ENCODE peak calls at places on chromosomes 16 and 17, in eight cellular contexts. F is gastrocnemius medialis, P is A549, U is tibial nerve, Z is IMR-90, X is uterus, N is esophagus squamous epithelium, E is HCT116. V is an unnamed sample.
A peak's percentile ranks its signal among the peaks of the same experiment; 100 is the strongest.

GRCh38 chr16:11494433-11494832 is 92.3 kb downstream of the LITAF start:
- DNase-seq in E (no peak), F (peak; percentile 37), P (no peak), N (no peak), X (no peak), U (no peak), Z (no peak), V (no peak)

GRCh38 chr17:68593331-68593710 is 7.8 kb downstream of the FAM20A start:
- DNase-seq in U (no peak), N (no peak), F (no peak), Z (no peak), X (no peak), P (no peak), E (no peak), V (no peak)

GRCh38 chr17:39929657-39930407 is 2.3 kb downstream of the LRRC3C start:
- DNase-seq in P (peak; percentile 36), F (no peak), E (no peak), U (no peak), X (no peak), N (no peak), Z (peak; percentile 82), V (no peak)

GRCh38 chr16:89495121-89495520 is 4.8 kb upstream of the ANKRD11 start:
- DNase-seq in F (no peak), U (no peak), X (no peak), E (no peak), P (no peak), Z (peak; percentile 80), N (no peak), V (no peak)

GRCh38 chr16:55081622-55082593 is 151.2 kb downstream of the IRX5 start:
- DNase-seq in Z (no peak), F (no peak), X (no peak), E (no peak), P (no peak), N (no peak), U (no peak), V (peak; percentile 72)

GRCh38 chr17:8162997-8163977 is 539 bp upstream of the VAMP2 start:
- DNase-seq in X (no peak), E (no peak), P (peak; percentile 46), N (no peak), U (no peak), F (peak; percentile 49), Z (no peak), V (peak; percentile 50)

GRCh38 chr17:68344701-68345136 is 53.4 kb downstream of the ARSG start:
- DNase-seq in Z (no peak), P (no peak), U (no peak), F (no peak), X (no peak), E (no peak), N (no peak), V (no peak)

GRCh38 chr16:21070564-21070963 is 80.1 kb downstream of the DNAH3 start:
- DNase-seq in Z (no peak), N (no peak), F (no peak), X (no peak), P (no peak), U (no peak), E (no peak), V (no peak)

GRCh38 chr16:89607937-89608740 is 5.3 kb upstream of the DPEP1 start:
- DNase-seq in F (no peak), P (no peak), N (no peak), Z (no peak), X (no peak), E (no peak), U (no peak), V (no peak)

GRCh38 chr17:73179878-73180277 is 13.0 kb upstream of the COG1 start:
- DNase-seq in P (no peak), Z (no peak), E (no peak), X (no peak), F (no peak), U (no peak), N (no peak), V (no peak)

GRCh38 chr16:15493416-15494181 is 59.2 kb downstream of the BMERB1 start:
- DNase-seq in E (no peak), Z (peak; percentile 52), P (no peak), X (peak; percentile 63), N (no peak), U (no peak), F (no peak), V (no peak)

GRCh38 chr16:85403693-85404092 is 209.4 kb upstream of the GSE1 start:
- DNase-seq in P (no peak), U (no peak), F (no peak), Z (no peak), N (no peak), X (no peak), E (no peak), V (no peak)

GRCh38 chr17:55089955-55090573 is 121.5 kb downstream of the STXBP4 start:
- DNase-seq in N (no peak), Z (peak; percentile 18), E (peak; percentile 34), X (no peak), U (no peak), F (no peak), P (peak; percentile 8), V (no peak)

GRCh38 chr16:79482011-79482410 is 118.5 kb downstream of the MAF start:
- DNase-seq in P (no peak), N (no peak), X (no peak), F (no peak), E (no peak), Z (no peak), U (no peak), V (no peak)

GRCh38 chr17:77370536-77370935 is 229.8 kb downstream of the SEC14L1 start:
- DNase-seq in P (no peak), Z (no peak), E (no peak), X (no peak), N (no peak), F (no peak), U (no peak), V (no peak)

DNA sequence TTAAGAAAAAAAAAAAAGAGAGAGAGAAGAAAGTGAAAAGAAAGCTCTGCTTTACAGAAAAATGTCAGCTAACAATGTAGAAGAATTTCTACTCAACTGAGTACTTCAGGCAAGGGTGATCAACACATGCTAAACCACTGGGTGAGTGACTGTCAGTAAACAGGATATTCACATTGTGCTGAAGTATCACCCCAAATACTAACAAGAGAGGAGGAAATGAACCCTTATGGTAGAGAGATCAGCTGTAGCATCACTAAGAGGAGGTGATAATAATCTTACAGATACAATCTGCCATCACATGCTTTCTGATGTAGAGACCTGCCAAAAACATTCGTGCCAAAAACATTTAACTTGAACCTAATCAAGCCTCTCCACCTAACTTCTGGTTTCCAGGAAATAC is 30.7 kb upstream of the ICAM2 start:
- DNase-seq in P (no peak), E (no peak), F (no peak), U (no peak), N (no peak), Z (no peak), X (no peak), V (no peak)
- TF ChIP-seq POLR2A in P (no peak), E (no peak), F (no peak), U (no peak), N (no peak), Z (no peak), X (no peak), V (no peak)

GRCh38 chr17:2508035-2508434 is 3.7 kb downstream of the METTL16 start:
- DNase-seq in N (no peak), E (no peak), P (no peak), Z (no peak), U (no peak), X (no peak), F (no peak), V (no peak)

GRCh38 chr17:2511462-2512369 is at the start of gene METTL16:
- DNase-seq in N (peak; percentile 98), F (peak; percentile 96), U (peak; percentile 96), E (peak; percentile 98), X (peak; percentile 94), Z (peak; percentile 99), P (peak; percentile 99), V (peak; percentile 98)

GRCh38 chr17:2510559-2510958 is 1.1 kb downstream of the METTL16 start:
- DNase-seq in X (no peak), U (no peak), P (no peak), E (no peak), Z (no peak), N (no peak), F (no peak), V (no peak)

DNA sequence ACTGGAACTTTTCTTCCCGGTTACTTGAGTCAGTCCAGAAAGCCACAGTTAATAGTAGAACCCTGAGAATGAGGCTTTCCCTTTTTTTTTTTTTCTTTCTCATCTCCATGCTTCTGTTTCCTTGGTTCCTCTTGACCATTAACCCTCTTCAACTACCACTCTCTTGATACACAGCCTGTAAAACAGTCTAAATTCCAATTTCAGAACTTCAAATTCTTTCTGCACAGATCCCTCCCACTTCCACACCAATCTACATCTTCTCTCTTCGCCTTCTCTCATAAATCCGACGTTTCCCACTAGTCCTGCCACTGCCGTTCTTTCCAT is 588 bp downstream of the METTL16 start:
- DNase-seq in X (no peak), Z (no peak), U (no peak), F (no peak), E (no peak), N (no peak), P (no peak), V (no peak)
- H3K4me3 ChIP-seq in X (peak overlapping the region; percentile 84), Z (peak overlapping the region; percentile 66), U (peak overlapping the region; percentile 73), F (peak overlapping the region; percentile 80), E (peak overlapping the region; percentile 74), N (peak overlapping the region; percentile 72), P (peak overlapping the region; percentile 79), V (peak overlapping the region; percentile 68)

DNA sequence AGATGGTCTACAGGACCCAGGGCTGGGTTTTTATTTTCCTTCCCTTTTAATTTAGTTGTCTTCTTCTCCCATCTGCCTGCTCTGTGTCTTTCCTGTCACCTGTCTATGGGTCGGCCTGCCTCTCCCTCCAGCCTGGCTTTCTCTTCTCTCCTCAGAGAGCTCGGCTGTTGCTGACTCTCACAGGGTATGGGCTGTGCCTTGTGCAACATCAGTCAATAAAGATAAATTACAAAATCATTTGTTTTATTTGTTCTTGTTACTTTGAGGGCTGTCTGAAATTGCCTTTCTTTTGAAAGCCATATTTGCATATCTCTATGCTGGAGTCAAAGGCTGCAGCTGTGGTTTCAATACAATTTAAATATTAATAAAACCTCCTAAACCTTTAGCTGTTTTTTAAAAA is 15.6 kb downstream of the RND2 start:
- DNase-seq in E (no peak), U (no peak), N (no peak), X (no peak), F (no peak), Z (no peak), P (no peak), V (no peak)
- H3K27ac ChIP-seq in E (no peak overlapping the region), U (no peak overlapping the region), N (no peak overlapping the region), X (no peak overlapping the region), F (no peak overlapping the region), Z (no peak overlapping the region), P (no peak overlapping the region), V (no peak overlapping the region)

DNA sequence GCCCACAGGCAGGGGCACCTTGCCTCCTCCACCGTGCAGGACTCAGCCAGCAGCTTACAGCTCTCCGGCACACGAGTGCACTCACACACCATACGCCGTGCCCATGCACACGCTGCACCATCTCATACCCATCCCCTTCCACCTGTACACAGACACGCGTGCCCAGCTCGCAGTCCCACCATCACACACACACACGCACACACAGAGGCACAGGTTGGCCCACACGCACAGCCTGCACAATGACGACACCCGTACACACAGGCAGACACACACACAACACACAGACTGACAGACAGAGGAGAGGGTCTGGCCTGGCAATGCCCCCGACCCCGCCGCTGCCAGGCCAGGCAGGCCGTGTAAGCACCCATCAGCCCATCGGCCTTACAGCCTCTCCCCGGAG is 12.1 kb downstream of the CASKIN1 start:
- DNase-seq in X (no peak), U (no peak), E (no peak), F (no peak), P (no peak), N (no peak), Z (no peak), V (no peak)
- TF ChIP-seq POLR2A in X (no peak), U (no peak), E (no peak), F (no peak), P (no peak), N (no peak), Z (no peak), V (no peak)

GRCh38 chr17:2243953-2244352 is 59.6 kb downstream of the SMG6 start:
- DNase-seq in N (no peak), F (no peak), E (no peak), Z (peak; percentile 51), U (no peak), X (no peak), P (no peak), V (no peak)
- H3K4me3 ChIP-seq in N (no peak overlapping the region), F (no peak overlapping the region), E (no peak overlapping the region), Z (no peak overlapping the region), U (no peak overlapping the region), X (no peak overlapping the region), P (no peak overlapping the region), V (no peak overlapping the region)